ENCODE peak calls at places on chromosomes 4 and X, in nine cellular contexts. One of them, this sample, is unnamed.

GRCh38 chr4:129138762-129139496 is 43.0 kb downstream of the C4orf33 start:
- DNase-seq in T-helper 1 cell: no peak
- DNase-seq in foreskin melanocyte: no peak
- DNase-seq in AG10803: no peak
- DNase-seq in naive thymus-derived CD4-positive, alpha-beta T cell: no peak
- DNase-seq in dermis microvascular lymphatic vessel endothelial cell: no peak
- DNase-seq in cardiac fibroblast: no peak
- DNase-seq in hepatic stellate cell: no peak
- DNase-seq in ACHN: no peak
- DNase-seq in this sample: no peak

GRCh38 chr4:138223191-138223910 is 18.8 kb downstream of the SLC7A11 start:
- DNase-seq in T-helper 1 cell: no peak
- DNase-seq in foreskin melanocyte: no peak
- DNase-seq in AG10803: no peak
- DNase-seq in naive thymus-derived CD4-positive, alpha-beta T cell: no peak
- DNase-seq in dermis microvascular lymphatic vessel endothelial cell: no peak
- DNase-seq in cardiac fibroblast: no peak
- DNase-seq in hepatic stellate cell: no peak
- DNase-seq in ACHN: no peak
- DNase-seq in this sample: no peak

GRCh38 chrX:133857648-133858269 is 127.6 kb downstream of the GPC3 start:
- DNase-seq in T-helper 1 cell: no peak
- DNase-seq in foreskin melanocyte: no peak
- DNase-seq in AG10803: no peak
- DNase-seq in naive thymus-derived CD4-positive, alpha-beta T cell: no peak
- DNase-seq in dermis microvascular lymphatic vessel endothelial cell: no peak
- DNase-seq in cardiac fibroblast: no peak
- DNase-seq in hepatic stellate cell: no peak
- DNase-seq in ACHN: no peak
- DNase-seq in this sample: no peak

GRCh38 chr4:87041142-87041541 is 106.3 kb downstream of the AFF1 start:
- DNase-seq in T-helper 1 cell: no peak
- DNase-seq in foreskin melanocyte: no peak
- DNase-seq in AG10803: peak
- DNase-seq in naive thymus-derived CD4-positive, alpha-beta T cell: no peak
- DNase-seq in dermis microvascular lymphatic vessel endothelial cell: no peak
- DNase-seq in cardiac fibroblast: peak
- DNase-seq in hepatic stellate cell: no peak
- DNase-seq in ACHN: no peak
- DNase-seq in this sample: no peak

GRCh38 chr4:114077610-114078009 is 98.2 kb upstream of the ARSJ start:
- DNase-seq in T-helper 1 cell: no peak
- DNase-seq in foreskin melanocyte: peak
- DNase-seq in AG10803: peak
- DNase-seq in naive thymus-derived CD4-positive, alpha-beta T cell: no peak
- DNase-seq in dermis microvascular lymphatic vessel endothelial cell: peak
- DNase-seq in cardiac fibroblast: peak
- DNase-seq in hepatic stellate cell: peak
- DNase-seq in ACHN: peak
- DNase-seq in this sample: no peak

GRCh38 chr4:130808492-130808891 is 1712.5 kb downstream of the C4orf33 start:
- DNase-seq in T-helper 1 cell: no peak
- DNase-seq in foreskin melanocyte: peak
- DNase-seq in AG10803: no peak
- DNase-seq in naive thymus-derived CD4-positive, alpha-beta T cell: no peak
- DNase-seq in dermis microvascular lymphatic vessel endothelial cell: peak
- DNase-seq in cardiac fibroblast: peak
- DNase-seq in hepatic stellate cell: no peak
- DNase-seq in ACHN: peak
- DNase-seq in this sample: no peak

GRCh38 chrX:103878466-103879151 is 46.6 kb upstream of the RAB9B start:
- DNase-seq in T-helper 1 cell: no peak
- DNase-seq in foreskin melanocyte: peak
- DNase-seq in AG10803: peak
- DNase-seq in naive thymus-derived CD4-positive, alpha-beta T cell: no peak
- DNase-seq in dermis microvascular lymphatic vessel endothelial cell: peak
- DNase-seq in cardiac fibroblast: peak
- DNase-seq in hepatic stellate cell: peak
- DNase-seq in ACHN: peak
- DNase-seq in this sample: no peak

GRCh38 chrX:65668362-65669310 is 1.2 kb downstream of the MSN start:
- DNase-seq in T-helper 1 cell: peak
- DNase-seq in foreskin melanocyte: peak
- DNase-seq in AG10803: peak
- DNase-seq in naive thymus-derived CD4-positive, alpha-beta T cell: peak
- DNase-seq in dermis microvascular lymphatic vessel endothelial cell: peak
- DNase-seq in cardiac fibroblast: peak
- DNase-seq in hepatic stellate cell: peak
- DNase-seq in ACHN: peak
- DNase-seq in this sample: no peak

GRCh38 chrX:38664285-38664684 is 102.9 kb downstream of the TSPAN7 start:
- DNase-seq in T-helper 1 cell: no peak
- DNase-seq in foreskin melanocyte: no peak
- DNase-seq in AG10803: peak
- DNase-seq in naive thymus-derived CD4-positive, alpha-beta T cell: no peak
- DNase-seq in dermis microvascular lymphatic vessel endothelial cell: peak
- DNase-seq in cardiac fibroblast: peak
- DNase-seq in hepatic stellate cell: peak
- DNase-seq in ACHN: peak
- DNase-seq in this sample: no peak

GRCh38 chr4:1675802-1676137 is 8.3 kb downstream of the FAM53A start:
- DNase-seq in T-helper 1 cell: no peak
- DNase-seq in foreskin melanocyte: no peak
- DNase-seq in AG10803: no peak
- DNase-seq in naive thymus-derived CD4-positive, alpha-beta T cell: no peak
- DNase-seq in dermis microvascular lymphatic vessel endothelial cell: no peak
- DNase-seq in cardiac fibroblast: no peak
- DNase-seq in hepatic stellate cell: no peak
- DNase-seq in ACHN: no peak
- DNase-seq in this sample: no peak

GRCh38 chr4:16443504-16444088 is 217.3 kb upstream of the TAPT1 start:
- DNase-seq in T-helper 1 cell: no peak
- DNase-seq in foreskin melanocyte: peak
- DNase-seq in AG10803: peak
- DNase-seq in naive thymus-derived CD4-positive, alpha-beta T cell: peak
- DNase-seq in dermis microvascular lymphatic vessel endothelial cell: peak
- DNase-seq in cardiac fibroblast: peak
- DNase-seq in hepatic stellate cell: peak
- DNase-seq in ACHN: peak
- DNase-seq in this sample: no peak

GRCh38 chr4:156568041-156568440 is 403.6 kb downstream of the PDGFC start:
- DNase-seq in T-helper 1 cell: no peak
- DNase-seq in foreskin melanocyte: no peak
- DNase-seq in AG10803: peak
- DNase-seq in naive thymus-derived CD4-positive, alpha-beta T cell: no peak
- DNase-seq in dermis microvascular lymphatic vessel endothelial cell: no peak
- DNase-seq in cardiac fibroblast: no peak
- DNase-seq in hepatic stellate cell: no peak
- DNase-seq in ACHN: no peak
- DNase-seq in this sample: no peak

GRCh38 chr4:80646061-80646460 is 310.5 kb downstream of the CFAP299 start:
- DNase-seq in T-helper 1 cell: no peak
- DNase-seq in foreskin melanocyte: no peak
- DNase-seq in AG10803: peak
- DNase-seq in naive thymus-derived CD4-positive, alpha-beta T cell: no peak
- DNase-seq in dermis microvascular lymphatic vessel endothelial cell: no peak
- DNase-seq in cardiac fibroblast: no peak
- DNase-seq in hepatic stellate cell: no peak
- DNase-seq in ACHN: no peak
- DNase-seq in this sample: no peak

GRCh38 chr4:38174811-38175210 is 214.6 kb downstream of the PTTG2 start:
- DNase-seq in T-helper 1 cell: no peak
- DNase-seq in foreskin melanocyte: no peak
- DNase-seq in AG10803: no peak
- DNase-seq in naive thymus-derived CD4-positive, alpha-beta T cell: no peak
- DNase-seq in dermis microvascular lymphatic vessel endothelial cell: peak
- DNase-seq in cardiac fibroblast: peak
- DNase-seq in hepatic stellate cell: no peak
- DNase-seq in ACHN: no peak
- DNase-seq in this sample: no peak

GRCh38 chr4:188839704-188840103 is 700.5 kb downstream of the TRIML1 start:
- DNase-seq in T-helper 1 cell: no peak
- DNase-seq in foreskin melanocyte: no peak
- DNase-seq in AG10803: peak
- DNase-seq in naive thymus-derived CD4-positive, alpha-beta T cell: no peak
- DNase-seq in dermis microvascular lymphatic vessel endothelial cell: no peak
- DNase-seq in cardiac fibroblast: no peak
- DNase-seq in hepatic stellate cell: no peak
- DNase-seq in ACHN: no peak
- DNase-seq in this sample: no peak

GRCh38 chrX:123084797-123085196 is 99.3 kb upstream of the GRIA3 start:
- DNase-seq in T-helper 1 cell: no peak
- DNase-seq in foreskin melanocyte: no peak
- DNase-seq in AG10803: peak
- DNase-seq in naive thymus-derived CD4-positive, alpha-beta T cell: no peak
- DNase-seq in dermis microvascular lymphatic vessel endothelial cell: no peak
- DNase-seq in cardiac fibroblast: peak
- DNase-seq in hepatic stellate cell: no peak
- DNase-seq in ACHN: no peak
- DNase-seq in this sample: no peak

GRCh38 chr4:186228514-186228894 is 1.2 kb downstream of the KLKB1 start:
- DNase-seq in T-helper 1 cell: no peak
- DNase-seq in foreskin melanocyte: no peak
- DNase-seq in AG10803: no peak
- DNase-seq in naive thymus-derived CD4-positive, alpha-beta T cell: no peak
- DNase-seq in dermis microvascular lymphatic vessel endothelial cell: no peak
- DNase-seq in cardiac fibroblast: peak
- DNase-seq in hepatic stellate cell: no peak
- DNase-seq in ACHN: peak
- DNase-seq in this sample: no peak

GRCh38 chr4:101127176-101127790 is 220.0 kb downstream of the PPP3CA start:
- DNase-seq in T-helper 1 cell: no peak
- DNase-seq in foreskin melanocyte: peak
- DNase-seq in AG10803: no peak
- DNase-seq in naive thymus-derived CD4-positive, alpha-beta T cell: no peak
- DNase-seq in dermis microvascular lymphatic vessel endothelial cell: no peak
- DNase-seq in cardiac fibroblast: no peak
- DNase-seq in hepatic stellate cell: no peak
- DNase-seq in ACHN: no peak
- DNase-seq in this sample: no peak

GRCh38 chr4:75950416-75950815 is 9.6 kb upstream of the NAAA start:
- DNase-seq in T-helper 1 cell: no peak
- DNase-seq in foreskin melanocyte: no peak
- DNase-seq in AG10803: peak
- DNase-seq in naive thymus-derived CD4-positive, alpha-beta T cell: no peak
- DNase-seq in dermis microvascular lymphatic vessel endothelial cell: no peak
- DNase-seq in cardiac fibroblast: no peak
- DNase-seq in hepatic stellate cell: no peak
- DNase-seq in ACHN: no peak
- DNase-seq in this sample: no peak

GRCh38 chrX:64885850-64886249 is 90.4 kb downstream of the ZC4H2 start:
- DNase-seq in T-helper 1 cell: no peak
- DNase-seq in foreskin melanocyte: no peak
- DNase-seq in AG10803: no peak
- DNase-seq in naive thymus-derived CD4-positive, alpha-beta T cell: no peak
- DNase-seq in dermis microvascular lymphatic vessel endothelial cell: no peak
- DNase-seq in cardiac fibroblast: peak
- DNase-seq in hepatic stellate cell: no peak
- DNase-seq in ACHN: peak
- DNase-seq in this sample: no peak

GRCh38 chrX:8879750-8880149 is 78.6 kb upstream of the FAM9A start:
- DNase-seq in T-helper 1 cell: no peak
- DNase-seq in foreskin melanocyte: no peak
- DNase-seq in AG10803: no peak
- DNase-seq in naive thymus-derived CD4-positive, alpha-beta T cell: no peak
- DNase-seq in dermis microvascular lymphatic vessel endothelial cell: peak
- DNase-seq in cardiac fibroblast: peak
- DNase-seq in hepatic stellate cell: no peak
- DNase-seq in ACHN: peak
- DNase-seq in this sample: peak

GRCh38 chr4:189502841-189503240 is 437.8 kb upstream of the FRG1 start:
- DNase-seq in T-helper 1 cell: no peak
- DNase-seq in foreskin melanocyte: no peak
- DNase-seq in AG10803: no peak
- DNase-seq in naive thymus-derived CD4-positive, alpha-beta T cell: no peak
- DNase-seq in dermis microvascular lymphatic vessel endothelial cell: no peak
- DNase-seq in cardiac fibroblast: no peak
- DNase-seq in hepatic stellate cell: no peak
- DNase-seq in ACHN: no peak
- DNase-seq in this sample: no peak

GRCh38 chrX:53284684-53285447 is 3.5 kb upstream of the IQSEC2 start:
- DNase-seq in T-helper 1 cell: no peak
- DNase-seq in foreskin melanocyte: peak
- DNase-seq in AG10803: peak
- DNase-seq in naive thymus-derived CD4-positive, alpha-beta T cell: peak
- DNase-seq in dermis microvascular lymphatic vessel endothelial cell: peak
- DNase-seq in cardiac fibroblast: peak
- DNase-seq in hepatic stellate cell: peak
- DNase-seq in ACHN: peak
- DNase-seq in this sample: peak

GRCh38 chr4:101647710-101648034 is 142.9 kb upstream of the BANK1 start:
- DNase-seq in T-helper 1 cell: no peak
- DNase-seq in foreskin melanocyte: no peak
- DNase-seq in AG10803: no peak
- DNase-seq in naive thymus-derived CD4-positive, alpha-beta T cell: no peak
- DNase-seq in dermis microvascular lymphatic vessel endothelial cell: no peak
- DNase-seq in cardiac fibroblast: no peak
- DNase-seq in hepatic stellate cell: no peak
- DNase-seq in ACHN: no peak
- DNase-seq in this sample: no peak

GRCh38 chr4:146585761-146586333 is 52.8 kb upstream of the POU4F2 start:
- DNase-seq in T-helper 1 cell: no peak
- DNase-seq in foreskin melanocyte: no peak
- DNase-seq in AG10803: peak
- DNase-seq in naive thymus-derived CD4-positive, alpha-beta T cell: no peak
- DNase-seq in dermis microvascular lymphatic vessel endothelial cell: no peak
- DNase-seq in cardiac fibroblast: peak
- DNase-seq in hepatic stellate cell: no peak
- DNase-seq in ACHN: no peak
- DNase-seq in this sample: no peak

GRCh38 chrX:141341341-141341740 is 99.0 kb upstream of the SPANXC start:
- DNase-seq in T-helper 1 cell: no peak
- DNase-seq in foreskin melanocyte: peak
- DNase-seq in AG10803: peak
- DNase-seq in naive thymus-derived CD4-positive, alpha-beta T cell: no peak
- DNase-seq in dermis microvascular lymphatic vessel endothelial cell: peak
- DNase-seq in cardiac fibroblast: peak
- DNase-seq in hepatic stellate cell: peak
- DNase-seq in ACHN: peak
- DNase-seq in this sample: no peak

GRCh38 chr4:1465173-1466033 is 59.2 kb upstream of the NKX1-1 start:
- DNase-seq in T-helper 1 cell: no peak
- DNase-seq in foreskin melanocyte: no peak
- DNase-seq in AG10803: no peak
- DNase-seq in naive thymus-derived CD4-positive, alpha-beta T cell: no peak
- DNase-seq in dermis microvascular lymphatic vessel endothelial cell: no peak
- DNase-seq in cardiac fibroblast: no peak
- DNase-seq in hepatic stellate cell: no peak
- DNase-seq in ACHN: no peak
- DNase-seq in this sample: no peak

GRCh38 chrX:39416547-39417262 is 615.4 kb downstream of the MID1IP1 start:
- DNase-seq in T-helper 1 cell: no peak
- DNase-seq in foreskin melanocyte: no peak
- DNase-seq in AG10803: no peak
- DNase-seq in naive thymus-derived CD4-positive, alpha-beta T cell: no peak
- DNase-seq in dermis microvascular lymphatic vessel endothelial cell: no peak
- DNase-seq in cardiac fibroblast: no peak
- DNase-seq in hepatic stellate cell: no peak
- DNase-seq in ACHN: no peak
- DNase-seq in this sample: no peak

GRCh38 chrX:65582450-65583082 is 48.0 kb upstream of the LAS1L start:
- DNase-seq in T-helper 1 cell: no peak
- DNase-seq in foreskin melanocyte: no peak
- DNase-seq in AG10803: no peak
- DNase-seq in naive thymus-derived CD4-positive, alpha-beta T cell: no peak
- DNase-seq in dermis microvascular lymphatic vessel endothelial cell: no peak
- DNase-seq in cardiac fibroblast: no peak
- DNase-seq in hepatic stellate cell: no peak
- DNase-seq in ACHN: no peak
- DNase-seq in this sample: no peak

GRCh38 chr4:128866281-128866680 is 56.8 kb downstream of the JADE1 start:
- DNase-seq in T-helper 1 cell: no peak
- DNase-seq in foreskin melanocyte: no peak
- DNase-seq in AG10803: no peak
- DNase-seq in naive thymus-derived CD4-positive, alpha-beta T cell: no peak
- DNase-seq in dermis microvascular lymphatic vessel endothelial cell: no peak
- DNase-seq in cardiac fibroblast: no peak
- DNase-seq in hepatic stellate cell: no peak
- DNase-seq in ACHN: no peak
- DNase-seq in this sample: no peak

GRCh38 chrX:110218591-110218990 is 99.3 kb downstream of the AMMECR1 start:
- DNase-seq in T-helper 1 cell: no peak
- DNase-seq in foreskin melanocyte: no peak
- DNase-seq in AG10803: peak
- DNase-seq in naive thymus-derived CD4-positive, alpha-beta T cell: no peak
- DNase-seq in dermis microvascular lymphatic vessel endothelial cell: no peak
- DNase-seq in cardiac fibroblast: peak
- DNase-seq in hepatic stellate cell: no peak
- DNase-seq in ACHN: no peak
- DNase-seq in this sample: no peak

This sample was measured in Caco-2.